ENCODE peak calls at places on chromosomes 3 and 15, in four cellular contexts. One of them, this sample, is unnamed.

GRCh38 chr3:73365756-73366397 is 258.9 kb downstream of the PDZRN3 start:
- DNase-seq in NCI-H1092: no peak
- DNase-seq in stimulated activated naive CD8-positive, alpha-beta T cell treated with anti-CD3 and anti-CD28 coated beads, Interleukin-15, Interleukin-2, amounts not matched to agents 100 U/mL and 50 U/mL, for 24 hours: no peak
- DNase-seq in BJ: no peak
- DNase-seq in this sample: peak; percentile 31

GRCh38 chr3:95923496-95924210 is 890.7 kb upstream of the EPHA6 start:
- DNase-seq in NCI-H1092: no peak
- DNase-seq in stimulated activated naive CD8-positive, alpha-beta T cell treated with anti-CD3 and anti-CD28 coated beads, Interleukin-15, Interleukin-2, amounts not matched to agents 100 U/mL and 50 U/mL, for 24 hours: peak; percentile 27
- DNase-seq in BJ: peak; percentile 33
- DNase-seq in this sample: peak; percentile 94

GRCh38 chr3:80733522-80734176 is 965.9 kb upstream of the ROBO1 start:
- DNase-seq in NCI-H1092: no peak
- DNase-seq in stimulated activated naive CD8-positive, alpha-beta T cell treated with anti-CD3 and anti-CD28 coated beads, Interleukin-15, Interleukin-2, amounts not matched to agents 100 U/mL and 50 U/mL, for 24 hours: no peak
- DNase-seq in BJ: no peak
- DNase-seq in this sample: peak; percentile 1

GRCh38 chr3:60304103-60304502 is 947.1 kb downstream of the FHIT start:
- DNase-seq in NCI-H1092: no peak
- DNase-seq in stimulated activated naive CD8-positive, alpha-beta T cell treated with anti-CD3 and anti-CD28 coated beads, Interleukin-15, Interleukin-2, amounts not matched to agents 100 U/mL and 50 U/mL, for 24 hours: no peak
- DNase-seq in BJ: no peak
- DNase-seq in this sample: peak; percentile 57

GRCh38 chr15:29107291-29107890 is 162.2 kb downstream of the NSMCE3 start:
- DNase-seq in NCI-H1092: no peak
- DNase-seq in stimulated activated naive CD8-positive, alpha-beta T cell treated with anti-CD3 and anti-CD28 coated beads, Interleukin-15, Interleukin-2, amounts not matched to agents 100 U/mL and 50 U/mL, for 24 hours: no peak
- DNase-seq in BJ: no peak
- DNase-seq in this sample: no peak

GRCh38 chr3:47409688-47410416 is 29.0 kb downstream of the PTPN23 start:
- DNase-seq in NCI-H1092: no peak
- DNase-seq in stimulated activated naive CD8-positive, alpha-beta T cell treated with anti-CD3 and anti-CD28 coated beads, Interleukin-15, Interleukin-2, amounts not matched to agents 100 U/mL and 50 U/mL, for 24 hours: no peak
- DNase-seq in BJ: no peak
- DNase-seq in this sample: no peak

GRCh38 chr3:159806412-159806811 is 182.2 kb upstream of the IL12A start:
- DNase-seq in NCI-H1092: no peak
- DNase-seq in stimulated activated naive CD8-positive, alpha-beta T cell treated with anti-CD3 and anti-CD28 coated beads, Interleukin-15, Interleukin-2, amounts not matched to agents 100 U/mL and 50 U/mL, for 24 hours: no peak
- DNase-seq in BJ: no peak
- DNase-seq in this sample: no peak

GRCh38 chr3:12175844-12176453 is 17.2 kb upstream of the TIMP4 start:
- DNase-seq in NCI-H1092: no peak
- DNase-seq in stimulated activated naive CD8-positive, alpha-beta T cell treated with anti-CD3 and anti-CD28 coated beads, Interleukin-15, Interleukin-2, amounts not matched to agents 100 U/mL and 50 U/mL, for 24 hours: peak; percentile 62
- DNase-seq in BJ: no peak
- DNase-seq in this sample: no peak

GRCh38 chr15:42144841-42145375 is 11.5 kb downstream of the PLA2G4F start:
- DNase-seq in NCI-H1092: no peak
- DNase-seq in stimulated activated naive CD8-positive, alpha-beta T cell treated with anti-CD3 and anti-CD28 coated beads, Interleukin-15, Interleukin-2, amounts not matched to agents 100 U/mL and 50 U/mL, for 24 hours: no peak
- DNase-seq in BJ: no peak
- DNase-seq in this sample: no peak

GRCh38 chr3:180408654-180409053 is 193.3 kb upstream of the TTC14 start:
- DNase-seq in NCI-H1092: no peak
- DNase-seq in stimulated activated naive CD8-positive, alpha-beta T cell treated with anti-CD3 and anti-CD28 coated beads, Interleukin-15, Interleukin-2, amounts not matched to agents 100 U/mL and 50 U/mL, for 24 hours: no peak
- DNase-seq in BJ: no peak
- DNase-seq in this sample: no peak

GRCh38 chr15:32668942-32669341 is 27.4 kb downstream of the SCG5 start:
- DNase-seq in NCI-H1092: no peak
- DNase-seq in stimulated activated naive CD8-positive, alpha-beta T cell treated with anti-CD3 and anti-CD28 coated beads, Interleukin-15, Interleukin-2, amounts not matched to agents 100 U/mL and 50 U/mL, for 24 hours: no peak
- DNase-seq in BJ: no peak
- DNase-seq in this sample: no peak

GRCh38 chr3:100335137-100335833 is 728 bp downstream of the NIT2 start:
- DNase-seq in NCI-H1092: no peak
- DNase-seq in stimulated activated naive CD8-positive, alpha-beta T cell treated with anti-CD3 and anti-CD28 coated beads, Interleukin-15, Interleukin-2, amounts not matched to agents 100 U/mL and 50 U/mL, for 24 hours: peak; percentile 40
- DNase-seq in BJ: no peak
- DNase-seq in this sample: no peak

GRCh38 chr15:91992940-91993339 is 139.4 kb downstream of the SLCO3A1 start:
- DNase-seq in NCI-H1092: no peak
- DNase-seq in stimulated activated naive CD8-positive, alpha-beta T cell treated with anti-CD3 and anti-CD28 coated beads, Interleukin-15, Interleukin-2, amounts not matched to agents 100 U/mL and 50 U/mL, for 24 hours: no peak
- DNase-seq in BJ: no peak
- DNase-seq in this sample: no peak

GRCh38 chr15:81265944-81266775 is 57.8 kb downstream of the STARD5 start:
- DNase-seq in NCI-H1092: peak; percentile 54
- DNase-seq in stimulated activated naive CD8-positive, alpha-beta T cell treated with anti-CD3 and anti-CD28 coated beads, Interleukin-15, Interleukin-2, amounts not matched to agents 100 U/mL and 50 U/mL, for 24 hours: peak; percentile 88
- DNase-seq in BJ: no peak
- DNase-seq in this sample: no peak

GRCh38 chr3:197807969-197808587 is 17.0 kb downstream of the LRCH3 start:
- DNase-seq in NCI-H1092: no peak
- DNase-seq in stimulated activated naive CD8-positive, alpha-beta T cell treated with anti-CD3 and anti-CD28 coated beads, Interleukin-15, Interleukin-2, amounts not matched to agents 100 U/mL and 50 U/mL, for 24 hours: no peak
- DNase-seq in BJ: peak; percentile 16
- DNase-seq in this sample: no peak

GRCh38 chr3:133529809-133530208 is 43.7 kb upstream of the CDV3 start:
- DNase-seq in NCI-H1092: no peak
- DNase-seq in stimulated activated naive CD8-positive, alpha-beta T cell treated with anti-CD3 and anti-CD28 coated beads, Interleukin-15, Interleukin-2, amounts not matched to agents 100 U/mL and 50 U/mL, for 24 hours: no peak
- DNase-seq in BJ: no peak
- DNase-seq in this sample: no peak

GRCh38 chr3:129602730-129603560 is 3.5 kb downstream of the PLXND1 start:
- DNase-seq in NCI-H1092: no peak
- DNase-seq in stimulated activated naive CD8-positive, alpha-beta T cell treated with anti-CD3 and anti-CD28 coated beads, Interleukin-15, Interleukin-2, amounts not matched to agents 100 U/mL and 50 U/mL, for 24 hours: no peak
- DNase-seq in BJ: peak; percentile 86
- DNase-seq in this sample: peak; percentile 85

GRCh38 chr3:145183261-145183660 is 977.7 kb downstream of the PLOD2 start:
- DNase-seq in NCI-H1092: no peak
- DNase-seq in stimulated activated naive CD8-positive, alpha-beta T cell treated with anti-CD3 and anti-CD28 coated beads, Interleukin-15, Interleukin-2, amounts not matched to agents 100 U/mL and 50 U/mL, for 24 hours: no peak
- DNase-seq in BJ: no peak
- DNase-seq in this sample: no peak

GRCh38 chr15:34336947-34337556 is 529 bp downstream of the SLC12A6 start:
- DNase-seq in NCI-H1092: no peak
- DNase-seq in stimulated activated naive CD8-positive, alpha-beta T cell treated with anti-CD3 and anti-CD28 coated beads, Interleukin-15, Interleukin-2, amounts not matched to agents 100 U/mL and 50 U/mL, for 24 hours: no peak
- DNase-seq in BJ: no peak
- DNase-seq in this sample: no peak

GRCh38 chr15:99682455-99682854 is 50.8 kb downstream of the LYSMD4 start:
- DNase-seq in NCI-H1092: no peak
- DNase-seq in stimulated activated naive CD8-positive, alpha-beta T cell treated with anti-CD3 and anti-CD28 coated beads, Interleukin-15, Interleukin-2, amounts not matched to agents 100 U/mL and 50 U/mL, for 24 hours: no peak
- DNase-seq in BJ: peak; percentile 63
- DNase-seq in this sample: peak; percentile 27

GRCh38 chr3:120506828-120507774 is 56.3 kb upstream of the FSTL1 start:
- DNase-seq in NCI-H1092: no peak
- DNase-seq in stimulated activated naive CD8-positive, alpha-beta T cell treated with anti-CD3 and anti-CD28 coated beads, Interleukin-15, Interleukin-2, amounts not matched to agents 100 U/mL and 50 U/mL, for 24 hours: peak; percentile 5
- DNase-seq in BJ: no peak
- DNase-seq in this sample: peak; percentile 45

This sample was measured in GM04503.